ENCODE peak calls at places on chromosomes 7 and 10, in six cellular contexts. One of them, this sample, is unnamed.

GRCh38 chr10:17257466-17258321 is 29.7 kb downstream of the VIM start:
- DNase-seq in endodermal cell: peak; percentile 82
- DNase-seq in left lung: no peak
- DNase-seq in right cardiac atrium: no peak
- DNase-seq in heart left ventricle: no peak
- DNase-seq in spleen: no peak
- DNase-seq in this sample: no peak

GRCh38 chr7:130700760-130701159 is 14.4 kb upstream of the TSGA13 start:
- DNase-seq in endodermal cell: no peak
- DNase-seq in left lung: no peak
- DNase-seq in right cardiac atrium: no peak
- DNase-seq in heart left ventricle: no peak
- DNase-seq in spleen: no peak
- DNase-seq in this sample: no peak

GRCh38 chr7:133778472-133778871 is 348.7 kb upstream of the LRGUK start:
- DNase-seq in endodermal cell: no peak
- DNase-seq in left lung: no peak
- DNase-seq in right cardiac atrium: no peak
- DNase-seq in heart left ventricle: no peak
- DNase-seq in spleen: no peak
- DNase-seq in this sample: no peak

GRCh38 chr7:131726031-131726430 is 169.6 kb upstream of the PODXL start:
- DNase-seq in endodermal cell: no peak
- DNase-seq in left lung: no peak
- DNase-seq in right cardiac atrium: no peak
- DNase-seq in heart left ventricle: no peak
- DNase-seq in spleen: no peak
- DNase-seq in this sample: no peak

GRCh38 chr7:2009541-2010001 is 223.2 kb downstream of the MAD1L1 start:
- DNase-seq in endodermal cell: no peak
- DNase-seq in left lung: peak; percentile 64
- DNase-seq in right cardiac atrium: peak; percentile 89
- DNase-seq in heart left ventricle: peak; percentile 82
- DNase-seq in spleen: peak; percentile 74
- DNase-seq in this sample: peak; percentile 44

GRCh38 chr10:52400564-52400963 is 86.5 kb downstream of the DKK1 start:
- DNase-seq in endodermal cell: no peak
- DNase-seq in left lung: no peak
- DNase-seq in right cardiac atrium: no peak
- DNase-seq in heart left ventricle: no peak
- DNase-seq in spleen: no peak
- DNase-seq in this sample: no peak

GRCh38 chr7:44163591-44163990 is 22.5 kb upstream of the MYL7 start:
- DNase-seq in endodermal cell: peak; percentile 41
- DNase-seq in left lung: no peak
- DNase-seq in right cardiac atrium: no peak
- DNase-seq in heart left ventricle: no peak
- DNase-seq in spleen: no peak
- DNase-seq in this sample: no peak

GRCh38 chr10:71396084-71396713 is 521 bp upstream of the CDH23 start:
- DNase-seq in endodermal cell: peak; percentile 90
- DNase-seq in left lung: peak; percentile 74
- DNase-seq in right cardiac atrium: peak; percentile 82
- DNase-seq in heart left ventricle: peak; percentile 69
- DNase-seq in spleen: peak; percentile 83
- DNase-seq in this sample: no peak

GRCh38 chr10:21315321-21316220 is 209.9 kb downstream of the SKIDA1 start:
- DNase-seq in endodermal cell: peak; percentile 92
- DNase-seq in left lung: no peak
- DNase-seq in right cardiac atrium: peak; percentile 87
- DNase-seq in heart left ventricle: peak; percentile 91
- DNase-seq in spleen: no peak
- DNase-seq in this sample: peak; percentile 63

GRCh38 chr7:74606101-74606908 is 51.2 kb upstream of the GTF2I start:
- DNase-seq in endodermal cell: peak; percentile 75
- DNase-seq in left lung: peak; percentile 91
- DNase-seq in right cardiac atrium: peak; percentile 82
- DNase-seq in heart left ventricle: peak; percentile 37
- DNase-seq in spleen: peak; percentile 88
- DNase-seq in this sample: peak; percentile 73

GRCh38 chr10:17599089-17599488 is 18.1 kb downstream of the HACD1 start:
- DNase-seq in endodermal cell: peak; percentile 56
- DNase-seq in left lung: no peak
- DNase-seq in right cardiac atrium: no peak
- DNase-seq in heart left ventricle: no peak
- DNase-seq in spleen: no peak
- DNase-seq in this sample: no peak

GRCh38 chr10:107689318-107689717 is 524.8 kb upstream of the SORCS1 start:
- DNase-seq in endodermal cell: no peak
- DNase-seq in left lung: no peak
- DNase-seq in right cardiac atrium: no peak
- DNase-seq in heart left ventricle: no peak
- DNase-seq in spleen: no peak
- DNase-seq in this sample: no peak

GRCh38 chr10:107687702-107688101 is 523.2 kb upstream of the SORCS1 start:
- DNase-seq in endodermal cell: no peak
- DNase-seq in left lung: no peak
- DNase-seq in right cardiac atrium: no peak
- DNase-seq in heart left ventricle: no peak
- DNase-seq in spleen: no peak
- DNase-seq in this sample: no peak

GRCh38 chr10:107692072-107692471 is 527.6 kb upstream of the SORCS1 start:
- DNase-seq in endodermal cell: no peak
- DNase-seq in left lung: no peak
- DNase-seq in right cardiac atrium: no peak
- DNase-seq in heart left ventricle: no peak
- DNase-seq in spleen: no peak
- DNase-seq in this sample: no peak

DNA sequence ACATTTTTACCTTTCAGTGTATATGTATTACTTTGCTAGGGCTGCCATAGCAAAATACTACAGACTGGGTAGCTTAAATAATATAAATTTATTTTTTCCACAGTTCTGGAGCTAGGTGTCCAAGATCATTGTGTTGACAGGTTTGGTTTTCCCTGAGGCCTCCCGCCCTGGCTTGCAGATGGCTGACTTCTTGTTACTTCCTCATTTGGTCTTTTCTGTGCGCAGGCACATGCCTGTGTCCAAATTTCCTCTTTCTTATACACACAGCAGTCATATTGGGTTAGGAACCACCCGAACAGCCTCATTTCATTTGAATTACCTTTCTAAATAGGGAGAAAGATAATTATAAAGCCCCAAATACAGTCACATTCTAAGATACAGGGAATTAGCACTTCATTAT is 521.6 kb upstream of the SORCS1 start:
- DNase-seq in endodermal cell: no peak
- DNase-seq in left lung: peak; percentile 59
- DNase-seq in right cardiac atrium: peak; percentile 42
- DNase-seq in heart left ventricle: peak; percentile 33
- DNase-seq in spleen: peak; percentile 76
- DNase-seq in this sample: peak; percentile 69
- H3K4me1 ChIP-seq in endodermal cell: no peaks in the 10 kb centered on the region
- H3K4me1 ChIP-seq in left lung: no peaks in the 10 kb centered on the region
- H3K4me1 ChIP-seq in right cardiac atrium: no peaks in the 10 kb centered on the region
- H3K4me1 ChIP-seq in heart left ventricle: no peaks in the 10 kb centered on the region
- H3K4me1 ChIP-seq in spleen: no peaks in the 10 kb centered on the region
- H3K4me1 ChIP-seq in this sample: peaks cover 16% of the 10 kb centered on the region

DNA sequence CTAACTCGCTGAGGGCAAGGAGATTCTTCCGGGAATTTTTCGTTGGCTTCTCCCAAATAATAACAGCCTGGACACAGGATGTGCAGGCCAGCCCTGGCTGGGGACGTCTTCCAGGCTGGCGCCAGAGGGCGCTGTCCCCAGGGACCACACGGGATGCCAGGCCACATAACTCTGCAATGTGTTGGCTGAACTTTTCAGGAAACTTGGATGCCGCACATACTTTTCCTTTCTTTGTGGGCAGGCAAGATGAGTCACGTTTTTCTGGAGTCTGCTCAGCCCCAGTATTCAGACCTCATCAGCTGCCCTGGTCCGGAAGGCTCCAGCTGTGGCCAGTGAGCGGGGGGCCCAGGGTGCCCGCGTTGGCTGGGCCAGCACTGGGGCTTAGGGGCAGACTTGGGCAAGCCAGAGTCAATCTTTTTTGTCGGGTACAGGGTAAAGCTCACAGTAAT is 122.7 kb downstream of the PRKAG2 start:
- DNase-seq in endodermal cell: peak; percentile 95
- DNase-seq in left lung: peak; percentile 90
- DNase-seq in right cardiac atrium: peak; percentile 92
- DNase-seq in heart left ventricle: peak; percentile 88
- DNase-seq in spleen: peak; percentile 86
- DNase-seq in this sample: peak; percentile 80
- H3K4me1 ChIP-seq in endodermal cell: no peaks in the 10 kb centered on the region
- H3K4me1 ChIP-seq in left lung: peaks cover 15% of the 10 kb centered on the region
- H3K4me1 ChIP-seq in right cardiac atrium: peaks cover 6% of the 10 kb centered on the region
- H3K4me1 ChIP-seq in heart left ventricle: peaks cover 12% of the 10 kb centered on the region
- H3K4me1 ChIP-seq in spleen: peaks cover 11% of the 10 kb centered on the region
- H3K4me1 ChIP-seq in this sample: peaks cover 28% of the 10 kb centered on the region

GRCh38 chr7:24952464-24952863 is 27.5 kb downstream of the OSBPL3 start:
- DNase-seq in endodermal cell: no peak
- DNase-seq in left lung: no peak
- DNase-seq in right cardiac atrium: no peak
- DNase-seq in heart left ventricle: no peak
- DNase-seq in spleen: no peak
- DNase-seq in this sample: no peak
- H3K4me1 ChIP-seq in endodermal cell: no peaks in the 10 kb centered on the region
- H3K4me1 ChIP-seq in left lung: no peaks in the 10 kb centered on the region
- H3K4me1 ChIP-seq in right cardiac atrium: no peaks in the 10 kb centered on the region
- H3K4me1 ChIP-seq in heart left ventricle: no peaks in the 10 kb centered on the region
- H3K4me1 ChIP-seq in spleen: no peaks in the 10 kb centered on the region
- H3K4me1 ChIP-seq in this sample: no peaks in the 10 kb centered on the region

GRCh38 chr10:93456480-93456879 is 25.7 kb downstream of the MYOF start:
- DNase-seq in endodermal cell: peak; percentile 68
- DNase-seq in left lung: no peak
- DNase-seq in right cardiac atrium: no peak
- DNase-seq in heart left ventricle: no peak
- DNase-seq in spleen: no peak
- DNase-seq in this sample: no peak
- H3K4me1 ChIP-seq in endodermal cell: peaks cover 5% of the 10 kb centered on the region
- H3K4me1 ChIP-seq in left lung: peaks cover 21% of the 10 kb centered on the region
- H3K4me1 ChIP-seq in right cardiac atrium: no peaks in the 10 kb centered on the region
- H3K4me1 ChIP-seq in heart left ventricle: peaks cover 7% of the 10 kb centered on the region
- H3K4me1 ChIP-seq in spleen: no peaks in the 10 kb centered on the region
- H3K4me1 ChIP-seq in this sample: peaks cover 40% of the 10 kb centered on the region

DNA sequence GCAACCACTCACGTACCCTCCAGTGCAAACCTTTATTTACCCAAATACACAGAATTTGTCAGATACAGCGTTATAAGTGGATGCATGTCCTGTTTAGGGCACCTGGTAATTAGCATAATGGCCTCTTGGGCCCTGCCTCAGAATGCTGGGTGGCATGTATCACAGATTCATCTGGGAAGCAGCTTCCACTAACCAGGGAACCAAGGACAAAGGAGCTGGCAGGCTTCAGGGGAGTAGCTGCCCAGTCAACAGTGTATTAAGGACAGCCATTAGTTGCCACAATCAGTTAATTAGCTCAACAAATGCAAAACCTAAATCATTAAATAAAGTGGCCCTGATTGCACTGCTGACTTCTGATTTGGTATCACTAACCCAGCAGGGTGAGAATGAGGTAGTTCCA is 105.7 kb downstream of the RAPGEF5 start:
- DNase-seq in endodermal cell: peak; percentile 55
- DNase-seq in left lung: no peak
- DNase-seq in right cardiac atrium: no peak
- DNase-seq in heart left ventricle: no peak
- DNase-seq in spleen: no peak
- DNase-seq in this sample: no peak
- H3K4me1 ChIP-seq in endodermal cell: peaks cover 15% of the 10 kb centered on the region
- H3K4me1 ChIP-seq in left lung: peaks cover 2% of the 10 kb centered on the region
- H3K4me1 ChIP-seq in right cardiac atrium: peaks cover 3% of the 10 kb centered on the region
- H3K4me1 ChIP-seq in heart left ventricle: no peaks in the 10 kb centered on the region
- H3K4me1 ChIP-seq in spleen: no peaks in the 10 kb centered on the region
- H3K4me1 ChIP-seq in this sample: peaks cover 4% of the 10 kb centered on the region

GRCh38 chr7:81704595-81704994 is 65.3 kb downstream of the HGF start:
- DNase-seq in endodermal cell: no peak
- DNase-seq in left lung: no peak
- DNase-seq in right cardiac atrium: no peak
- DNase-seq in heart left ventricle: no peak
- DNase-seq in spleen: no peak
- DNase-seq in this sample: no peak

GRCh38 chr7:81710751-81711150 is 59.1 kb downstream of the HGF start:
- DNase-seq in endodermal cell: no peak
- DNase-seq in left lung: no peak
- DNase-seq in right cardiac atrium: no peak
- DNase-seq in heart left ventricle: no peak
- DNase-seq in spleen: no peak
- DNase-seq in this sample: no peak

GRCh38 chr7:81714306-81714705 is 55.5 kb downstream of the HGF start:
- DNase-seq in endodermal cell: no peak
- DNase-seq in left lung: no peak
- DNase-seq in right cardiac atrium: no peak
- DNase-seq in heart left ventricle: no peak
- DNase-seq in spleen: no peak
- DNase-seq in this sample: no peak

GRCh38 chr7:81705206-81705605 is 64.6 kb downstream of the HGF start:
- DNase-seq in endodermal cell: no peak
- DNase-seq in left lung: no peak
- DNase-seq in right cardiac atrium: no peak
- DNase-seq in heart left ventricle: no peak
- DNase-seq in spleen: no peak
- DNase-seq in this sample: no peak

DNA sequence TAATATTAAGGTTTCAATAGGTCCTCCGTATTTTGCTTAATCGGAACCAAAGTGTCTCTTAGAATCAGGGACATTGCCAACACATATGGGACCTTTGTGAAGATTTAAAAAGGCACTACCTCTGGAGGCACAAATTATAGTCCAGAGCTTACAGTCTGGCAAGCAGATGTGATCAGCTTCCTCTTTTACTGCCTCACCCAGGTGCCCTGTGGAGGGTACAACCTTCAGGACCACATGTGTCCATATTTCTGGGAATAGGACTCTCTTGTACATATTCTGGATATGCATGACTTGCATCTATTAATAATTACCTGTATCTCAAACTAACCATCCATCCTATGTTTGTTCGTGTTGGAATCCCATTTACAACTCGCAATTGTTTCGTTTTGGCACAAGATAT is 60.0 kb downstream of the HGF start:
- DNase-seq in endodermal cell: no peak
- DNase-seq in left lung: no peak
- DNase-seq in right cardiac atrium: no peak
- DNase-seq in heart left ventricle: no peak
- DNase-seq in spleen: no peak
- DNase-seq in this sample: no peak
- H3K4me1 ChIP-seq in endodermal cell: peaks cover 4% of the 10 kb centered on the region
- H3K4me1 ChIP-seq in left lung: no peaks in the 10 kb centered on the region
- H3K4me1 ChIP-seq in right cardiac atrium: no peaks in the 10 kb centered on the region
- H3K4me1 ChIP-seq in heart left ventricle: no peaks in the 10 kb centered on the region
- H3K4me1 ChIP-seq in spleen: no peaks in the 10 kb centered on the region
- H3K4me1 ChIP-seq in this sample: no peaks in the 10 kb centered on the region

GRCh38 chr10:29948971-29949370 is 110.4 kb downstream of the JCAD start:
- DNase-seq in endodermal cell: no peak
- DNase-seq in left lung: no peak
- DNase-seq in right cardiac atrium: no peak
- DNase-seq in heart left ventricle: no peak
- DNase-seq in spleen: no peak
- DNase-seq in this sample: no peak
- H3K4me1 ChIP-seq in endodermal cell: no peaks in the 10 kb centered on the region
- H3K4me1 ChIP-seq in left lung: peaks cover 17% of the 10 kb centered on the region
- H3K4me1 ChIP-seq in right cardiac atrium: peaks cover 5% of the 10 kb centered on the region
- H3K4me1 ChIP-seq in heart left ventricle: peaks cover 9% of the 10 kb centered on the region
- H3K4me1 ChIP-seq in spleen: no peaks in the 10 kb centered on the region
- H3K4me1 ChIP-seq in this sample: peaks cover 16% of the 10 kb centered on the region

This sample was measured in lower lobe of right lung.